ENCODE peak calls at places on chromosomes 12 and 14, in eight cellular contexts. One of them, this sample, is unnamed.

GRCh38 chr12:6833189-6833890 is 5.1 kb downstream of the P3H3 start:
- DNase-seq in NCI-H2171: no peak
- DNase-seq in choroid plexus epithelial cell: no peak
- DNase-seq in lower leg skin: no peak
- DNase-seq in NCI-H748 treated with DMSO at 0.1 percent for 48 hours: no peak
- DNase-seq in left cardiac atrium: no peak
- DNase-seq in stimulated activated CD4-positive, alpha-beta T cell treated with anti-CD3 and anti-CD28 coated beads, Interleukin-12 subunit alpha, Interleukin-12 subunit beta, amount 100 ng/mL, for 4 hours: no peak
- DNase-seq in SJCRH30: no peak
- DNase-seq in this sample: no peak

GRCh38 chr12:6037459-6037858 is 87.0 kb downstream of the VWF start:
- DNase-seq in NCI-H2171: no peak
- DNase-seq in choroid plexus epithelial cell: no peak
- DNase-seq in lower leg skin: no peak
- DNase-seq in NCI-H748 treated with DMSO at 0.1 percent for 48 hours: no peak
- DNase-seq in left cardiac atrium: no peak
- DNase-seq in stimulated activated CD4-positive, alpha-beta T cell treated with anti-CD3 and anti-CD28 coated beads, Interleukin-12 subunit alpha, Interleukin-12 subunit beta, amount 100 ng/mL, for 4 hours: no peak
- DNase-seq in SJCRH30: no peak
- DNase-seq in this sample: no peak

GRCh38 chr14:75077794-75078193 is 8.4 kb downstream of the ZC2HC1C start:
- DNase-seq in NCI-H2171: no peak
- DNase-seq in choroid plexus epithelial cell: no peak
- DNase-seq in lower leg skin: no peak
- DNase-seq in NCI-H748 treated with DMSO at 0.1 percent for 48 hours: no peak
- DNase-seq in left cardiac atrium: no peak
- DNase-seq in stimulated activated CD4-positive, alpha-beta T cell treated with anti-CD3 and anti-CD28 coated beads, Interleukin-12 subunit alpha, Interleukin-12 subunit beta, amount 100 ng/mL, for 4 hours: no peak
- DNase-seq in SJCRH30: no peak
- DNase-seq in this sample: no peak

GRCh38 chr14:49134940-49135339 is 451.2 kb downstream of the RPS29 start:
- DNase-seq in NCI-H2171: no peak
- DNase-seq in choroid plexus epithelial cell: no peak
- DNase-seq in lower leg skin: no peak
- DNase-seq in NCI-H748 treated with DMSO at 0.1 percent for 48 hours: no peak
- DNase-seq in left cardiac atrium: no peak
- DNase-seq in stimulated activated CD4-positive, alpha-beta T cell treated with anti-CD3 and anti-CD28 coated beads, Interleukin-12 subunit alpha, Interleukin-12 subunit beta, amount 100 ng/mL, for 4 hours: no peak
- DNase-seq in SJCRH30: no peak
- DNase-seq in this sample: peak; percentile 35

GRCh38 chr14:104871656-104872468 is 6.8 kb downstream of the CEP170B start:
- DNase-seq in NCI-H2171: no peak
- DNase-seq in choroid plexus epithelial cell: no peak
- DNase-seq in lower leg skin: no peak
- DNase-seq in NCI-H748 treated with DMSO at 0.1 percent for 48 hours: no peak
- DNase-seq in left cardiac atrium: no peak
- DNase-seq in stimulated activated CD4-positive, alpha-beta T cell treated with anti-CD3 and anti-CD28 coated beads, Interleukin-12 subunit alpha, Interleukin-12 subunit beta, amount 100 ng/mL, for 4 hours: no peak
- DNase-seq in SJCRH30: no peak
- DNase-seq in this sample: peak; percentile 51

GRCh38 chr12:42270596-42270995 is 32.5 kb upstream of the YAF2 start:
- DNase-seq in NCI-H2171: no peak
- DNase-seq in choroid plexus epithelial cell: no peak
- DNase-seq in lower leg skin: no peak
- DNase-seq in NCI-H748 treated with DMSO at 0.1 percent for 48 hours: no peak
- DNase-seq in left cardiac atrium: no peak
- DNase-seq in stimulated activated CD4-positive, alpha-beta T cell treated with anti-CD3 and anti-CD28 coated beads, Interleukin-12 subunit alpha, Interleukin-12 subunit beta, amount 100 ng/mL, for 4 hours: no peak
- DNase-seq in SJCRH30: no peak
- DNase-seq in this sample: no peak

GRCh38 chr12:59595557-59596231 is at the start of gene SLC16A7:
- DNase-seq in NCI-H2171: peak; percentile 90
- DNase-seq in choroid plexus epithelial cell: peak; percentile 94
- DNase-seq in lower leg skin: peak; percentile 83
- DNase-seq in NCI-H748 treated with DMSO at 0.1 percent for 48 hours: peak; percentile 85
- DNase-seq in left cardiac atrium: peak; percentile 93
- DNase-seq in stimulated activated CD4-positive, alpha-beta T cell treated with anti-CD3 and anti-CD28 coated beads, Interleukin-12 subunit alpha, Interleukin-12 subunit beta, amount 100 ng/mL, for 4 hours: peak; percentile 80
- DNase-seq in SJCRH30: peak; percentile 57
- DNase-seq in this sample: peak; percentile 70

GRCh38 chr12:81610955-81611889 is 147.9 kb downstream of the PPFIA2 start:
- DNase-seq in NCI-H2171: no peak
- DNase-seq in choroid plexus epithelial cell: peak; percentile 43
- DNase-seq in lower leg skin: no peak
- DNase-seq in NCI-H748 treated with DMSO at 0.1 percent for 48 hours: peak; percentile 12
- DNase-seq in left cardiac atrium: no peak
- DNase-seq in stimulated activated CD4-positive, alpha-beta T cell treated with anti-CD3 and anti-CD28 coated beads, Interleukin-12 subunit alpha, Interleukin-12 subunit beta, amount 100 ng/mL, for 4 hours: no peak
- DNase-seq in SJCRH30: no peak
- DNase-seq in this sample: peak; percentile 18

GRCh38 chr14:55221186-55221585 is 29.8 kb upstream of the DLGAP5 start:
- DNase-seq in NCI-H2171: no peak
- DNase-seq in choroid plexus epithelial cell: peak; percentile 59
- DNase-seq in lower leg skin: no peak
- DNase-seq in NCI-H748 treated with DMSO at 0.1 percent for 48 hours: no peak
- DNase-seq in left cardiac atrium: no peak
- DNase-seq in stimulated activated CD4-positive, alpha-beta T cell treated with anti-CD3 and anti-CD28 coated beads, Interleukin-12 subunit alpha, Interleukin-12 subunit beta, amount 100 ng/mL, for 4 hours: no peak
- DNase-seq in SJCRH30: no peak
- DNase-seq in this sample: no peak

GRCh38 chr12:94245984-94246383 is 97.6 kb downstream of the PLXNC1 start:
- DNase-seq in NCI-H2171: no peak
- DNase-seq in choroid plexus epithelial cell: peak; percentile 62
- DNase-seq in lower leg skin: no peak
- DNase-seq in NCI-H748 treated with DMSO at 0.1 percent for 48 hours: no peak
- DNase-seq in left cardiac atrium: no peak
- DNase-seq in stimulated activated CD4-positive, alpha-beta T cell treated with anti-CD3 and anti-CD28 coated beads, Interleukin-12 subunit alpha, Interleukin-12 subunit beta, amount 100 ng/mL, for 4 hours: no peak
- DNase-seq in SJCRH30: no peak
- DNase-seq in this sample: no peak